ENCODE peak calls at places on chromosomes 7 and 10, in six cellular contexts. G, H, I, E, Z and L are unnamed samples. For H3K4me1, the result is how much of the 10 kb centered on the place peaks cover.

GRCh38 chr10:96417432-96417831 is 58.6 kb upstream of the OPALIN start:
- DNase-seq in G (peak), Z (peak), E (no peak), H (no peak), I (no peak), L (peak)

GRCh38 chr10:93570383-93570782 is 3.9 kb downstream of the FFAR4 start:
- DNase-seq in I (no peak), H (no peak), Z (no peak), E (no peak), G (no peak), L (no peak)

GRCh38 chr10:131315343-131315742 is 3.8 kb upstream of the TCERG1L start:
- DNase-seq in H (no peak), E (no peak), I (no peak), G (no peak), Z (no peak), L (no peak)

GRCh38 chr7:26091933-26092332 is 60.1 kb upstream of the NFE2L3 start:
- DNase-seq in G (no peak), I (peak), E (no peak), H (no peak), Z (peak), L (no peak)

GRCh38 chr10:119333146-119333792 is 125.9 kb downstream of the GRK5 start:
- DNase-seq in Z (peak), H (no peak), E (no peak), G (no peak), I (no peak), L (no peak)

GRCh38 chr7:123601530-123601929 is at the start of gene ASB15:
- DNase-seq in H (no peak), Z (peak), G (no peak), I (no peak), E (no peak), L (no peak)

GRCh38 chr10:44065788-44066075 is 319.2 kb downstream of the CXCL12 start:
- DNase-seq in I (no peak), H (no peak), G (no peak), Z (no peak), E (peak), L (no peak)

GRCh38 chr7:139777304-139777890 is 401 bp downstream of the HIPK2 start:
- DNase-seq in H (no peak), Z (no peak), G (no peak), I (no peak), E (peak), L (peak)

GRCh38 chr7:30019387-30019786 is 7.1 kb downstream of the FKBP14 start:
- DNase-seq in H (no peak), I (no peak), Z (no peak), G (no peak), E (no peak), L (no peak)

GRCh38 chr10:31102421-31102820 is 70.8 kb upstream of the ZNF438 start:
- DNase-seq in I (no peak), H (no peak), G (no peak), E (no peak), Z (no peak), L (no peak)

GRCh38 chr10:27783660-27784059 is 38.0 kb upstream of the MKX start:
- DNase-seq in I (peak), H (no peak), G (peak), Z (peak), E (no peak), L (no peak)

GRCh38 chr7:27158436-27159277 is 2.2 kb upstream of the HOXA7 start:
- DNase-seq in E (no peak), H (peak), I (no peak), Z (no peak), G (no peak), L (no peak)

GRCh38 chr10:33223326-33224014 is 111.0 kb downstream of the NRP1 start:
- DNase-seq in E (no peak), I (no peak), H (no peak), Z (peak), G (no peak), L (no peak)

GRCh38 chr7:87878208-87878735 is 2.0 kb downstream of the DBF4 start:
- DNase-seq in I (no peak), Z (peak), G (no peak), E (no peak), H (no peak), L (no peak)

GRCh38 chr10:3178070-3178469 is 5.5 kb upstream of the PITRM1 start:
- DNase-seq in G (no peak), I (no peak), H (no peak), Z (no peak), E (no peak), L (no peak)

GRCh38 chr10:133475821-133476640 is 22.3 kb downstream of the SCART1 start:
- DNase-seq in E (no peak), H (no peak), I (no peak), G (no peak), Z (no peak), L (no peak)

GRCh38 chr10:77478248-77478963 is 159.2 kb downstream of the KCNMA1 start:
- DNase-seq in H (no peak), Z (peak), I (no peak), G (no peak), E (no peak), L (no peak)

GRCh38 chr10:90288403-90288933 is 569.4 kb downstream of the HTR7 start:
- DNase-seq in I (no peak), Z (peak), H (no peak), E (no peak), G (no peak), L (no peak)

GRCh38 chr10:18666810-18667209 is 7.6 kb downstream of the ARL5B start:
- DNase-seq in Z (peak), I (peak), E (no peak), H (no peak), G (peak), L (no peak)

GRCh38 chr7:147298611-147299043 is 1182.0 kb downstream of the CNTNAP2 start:
- DNase-seq in E (peak), H (no peak), Z (peak), G (no peak), I (no peak), L (no peak)

GRCh38 chr10:118835682-118836326 is 81.0 kb upstream of the CACUL1 start:
- DNase-seq in H (peak), I (peak), E (peak), G (no peak), Z (peak), L (peak)

GRCh38 chr10:52322323-52322722 is 8.2 kb downstream of the DKK1 start:
- DNase-seq in Z (no peak), G (no peak), H (no peak), E (no peak), I (no peak), L (no peak)

GRCh38 chr10:28411648-28412047 is 108.8 kb upstream of the MPP7 start:
- DNase-seq in Z (no peak), H (no peak), I (peak), G (no peak), E (no peak), L (no peak)

GRCh38 chr7:36487756-36488336 is 98.2 kb downstream of the ANLN start:
- DNase-seq in Z (peak), E (peak), G (peak), H (no peak), I (peak), L (peak)

GRCh38 chr7:117777335-117778150 is 95.7 kb downstream of the CTTNBP2 start:
- DNase-seq in Z (peak), H (no peak), G (no peak), E (no peak), I (no peak), L (no peak)

GRCh38 chr7:152512711-152513110 is 76.9 kb upstream of the KMT2C start:
- DNase-seq in E (no peak), G (no peak), H (no peak), Z (no peak), I (no peak), L (no peak)

GRCh38 chr10:132410056-132410778 is 13.2 kb downstream of the PWWP2B start:
- DNase-seq in E (peak), G (no peak), I (no peak), Z (no peak), H (no peak), L (no peak)

GRCh38 chr10:17416442-17417211 is 37.8 kb downstream of the ST8SIA6 start:
- DNase-seq in Z (no peak), E (no peak), H (no peak), I (no peak), G (no peak), L (no peak)

GRCh38 chr10:30893208-30893607 is 138.5 kb downstream of the ZNF438 start:
- DNase-seq in E (no peak), H (no peak), I (no peak), Z (peak), G (no peak), L (no peak)

GRCh38 chr7:16579216-16579615 is 52.6 kb downstream of the LRRC72 start:
- DNase-seq in I (no peak), H (no peak), E (no peak), G (no peak), Z (no peak), L (no peak)

DNA sequence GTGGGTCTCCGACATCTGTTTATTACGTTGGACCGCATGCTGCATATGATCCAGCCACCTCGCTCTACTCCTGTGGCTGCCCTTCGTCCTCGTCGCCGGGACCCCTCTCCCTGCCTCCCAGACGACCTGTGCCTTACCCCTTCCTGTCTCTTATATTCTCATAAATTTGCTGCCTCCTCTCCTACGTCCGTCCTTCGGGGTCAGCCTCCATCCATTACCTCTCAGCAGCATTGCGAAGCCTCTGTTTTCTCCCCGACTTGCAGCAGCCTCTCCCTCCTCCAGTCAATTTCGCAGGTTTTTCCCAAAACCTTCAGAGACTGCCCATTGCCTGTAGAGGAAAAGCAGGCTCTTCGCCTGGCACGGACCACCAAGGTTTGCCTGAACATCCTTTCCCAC is 39.4 kb upstream of the LEP start:
- DNase-seq in I (no peak), H (no peak), Z (no peak), E (no peak), G (no peak), L (no peak)
- H3K4me3 ChIP-seq in I (no peak), H (no peak), Z (no peak), E (no peak), G (no peak), L (peak)

GRCh38 chr10:79339266-79339665 is 8.0 kb upstream of the PPIF start:
- DNase-seq in G (no peak), I (no peak), H (no peak), E (no peak), Z (no peak), L (no peak)
- TF ChIP-seq CTCF in G (no peak), I (no peak), H (no peak), E (no peak), Z (no peak), L (no peak)

GRCh38 chr7:112257073-112257472 is 50.6 kb downstream of the ZNF277 start:
- DNase-seq in H (no peak), E (no peak), G (peak), Z (no peak), I (no peak), L (no peak)
- H3K4me1 ChIP-seq in H (under half), E (under half), G (under half), Z (under half), I (under half), L (under half)

GRCh38 chr10:110721406-110722038 is 77.4 kb downstream of the RBM20 start:
- DNase-seq in G (no peak), Z (no peak), E (no peak), I (no peak), H (no peak), L (no peak)

GRCh38 chr10:110724937-110725336 is 80.8 kb downstream of the RBM20 start:
- DNase-seq in H (no peak), G (peak), I (no peak), Z (no peak), E (no peak), L (no peak)

GRCh38 chr10:110724116-110724701 is 80.1 kb downstream of the RBM20 start:
- DNase-seq in I (no peak), G (no peak), Z (no peak), H (no peak), E (no peak), L (no peak)

GRCh38 chr10:110725809-110726641 is 81.9 kb downstream of the RBM20 start:
- DNase-seq in I (no peak), G (no peak), E (no peak), H (no peak), Z (peak), L (no peak)

GRCh38 chr10:110723224-110723891 is 79.2 kb downstream of the RBM20 start:
- DNase-seq in G (no peak), Z (no peak), I (no peak), H (no peak), E (no peak), L (no peak)
- H3K4me3 ChIP-seq in G (no peak), Z (no peak), I (no peak), H (no peak), E (no peak), L (no peak)

GRCh38 chr10:56469482-56469881 is 108.4 kb upstream of the ZWINT start:
- DNase-seq in E (no peak), H (no peak), G (no peak), Z (no peak), I (no peak), L (no peak)
- TF ChIP-seq CTCF in E (no peak), H (no peak), G (no peak), Z (no peak), I (no peak), L (no peak)

DNA sequence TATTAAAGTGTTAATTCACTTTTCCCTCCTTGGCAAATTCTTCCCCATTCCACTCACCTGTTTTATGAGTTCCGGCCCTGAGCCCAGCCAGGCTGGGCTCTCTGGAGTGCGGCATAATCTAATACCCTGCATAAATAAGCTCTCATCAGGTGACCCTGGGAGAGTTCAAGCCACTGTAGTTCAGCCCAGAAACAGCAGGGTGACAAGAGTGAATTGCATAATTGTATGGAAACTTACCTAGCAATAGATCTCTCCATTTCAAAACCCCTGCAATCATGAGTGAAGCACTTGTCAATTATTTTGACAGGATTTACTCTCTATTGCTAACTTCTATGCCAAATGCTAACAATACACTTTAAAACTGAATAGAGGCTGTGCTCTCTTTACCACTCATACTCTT is 94.7 kb downstream of the OSBPL3 start:
- DNase-seq in H (no peak), Z (no peak), E (peak), I (no peak), G (no peak), L (no peak)
- H3K4me1 ChIP-seq in H (under half), Z (under half), E (under half), I (under half), G (under half), L (under half)

DNA sequence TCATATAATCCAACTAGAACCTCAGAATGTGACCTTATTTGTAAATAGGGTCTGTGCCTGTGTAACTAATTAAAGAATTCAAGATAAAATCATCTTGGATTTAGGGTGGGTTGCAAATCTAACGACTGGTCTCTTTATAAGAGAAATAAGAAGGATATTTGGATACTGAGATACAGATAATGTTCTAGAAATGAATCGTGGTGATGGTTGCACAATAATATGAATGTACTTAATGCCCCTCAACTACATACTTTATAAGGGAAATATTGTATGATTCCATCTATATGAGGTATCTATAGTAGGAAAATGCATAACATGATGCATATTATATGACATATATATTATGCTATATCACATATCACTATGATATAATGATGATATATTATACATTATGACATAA is 265.7 kb downstream of the SEMA3D start:
- DNase-seq in E (no peak), Z (no peak), I (no peak), H (no peak), G (no peak), L (no peak)
- H3K4me3 ChIP-seq in E (no peak), Z (no peak), I (no peak), H (no peak), G (no peak), L (no peak)

DNA sequence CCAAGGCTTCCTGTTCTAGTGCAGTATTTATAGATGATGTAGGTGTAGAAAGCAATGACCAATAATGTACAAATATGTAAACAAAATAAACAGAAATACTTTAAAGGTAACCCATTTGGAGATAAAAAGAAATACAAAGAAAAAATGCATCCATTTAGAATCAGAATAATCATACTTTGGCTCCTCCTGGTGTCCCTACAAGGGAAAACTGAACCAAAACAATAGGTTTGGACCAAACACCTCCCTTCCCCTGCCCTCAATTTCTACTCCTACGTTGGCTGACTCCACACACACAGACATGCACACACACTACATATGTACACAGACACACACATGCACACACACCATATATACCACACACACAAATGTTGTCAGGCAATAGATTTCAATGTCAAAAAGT is 36.0 kb downstream of the C10orf143 start:
- DNase-seq in I (no peak), H (no peak), G (no peak), E (no peak), Z (no peak), L (no peak)
- TF ChIP-seq CTCF in I (no peak), H (no peak), G (no peak), E (no peak), Z (no peak), L (no peak)